ENCODE peak calls at places on chromosomes 6 and 20, in six cellular contexts. S is A549, K is type B pancreatic cell, Y is vagina, J is fibroblast of pulmonary artery, G is epithelial cell of proximal tubule. Q is an unnamed sample.

GRCh38 chr20:57433658-57434389 is 42.6 kb downstream of the RBM38 start:
- DNase-seq in S (no peak), G (no peak), Y (no peak), J (no peak), K (no peak), Q (no peak)

GRCh38 chr20:46557231-46557956 is 6.9 kb upstream of the OCSTAMP start:
- DNase-seq in J (peak; percentile 67), G (peak; percentile 79), Y (no peak), S (no peak), K (no peak), Q (no peak)

GRCh38 chr6:37314803-37315515 is 38.8 kb upstream of the RNF8 start:
- DNase-seq in S (peak; percentile 22), Y (no peak), G (no peak), K (no peak), J (peak; percentile 90), Q (no peak)

GRCh38 chr6:153424719-153425400 is 293.8 kb upstream of the RGS17 start:
- DNase-seq in K (no peak), G (no peak), Y (no peak), S (no peak), J (no peak), Q (no peak)

GRCh38 chr20:2804921-2805681 is 4.7 kb upstream of the CPXM1 start:
- DNase-seq in S (no peak), Y (no peak), G (no peak), K (peak; percentile 67), J (peak; percentile 15), Q (no peak)

GRCh38 chr20:5504061-5504739 is 187.4 kb upstream of the PROKR2 start:
- DNase-seq in K (no peak), S (no peak), G (no peak), J (peak; percentile 53), Y (no peak), Q (no peak)

GRCh38 chr20:7025635-7026034 is 258.1 kb downstream of the BMP2 start:
- DNase-seq in J (no peak), S (no peak), Y (no peak), K (no peak), G (no peak), Q (no peak)

GRCh38 chr6:25419879-25420278 is 140.7 kb downstream of the CARMIL1 start:
- DNase-seq in G (no peak), Y (no peak), K (no peak), J (no peak), S (no peak), Q (no peak)

GRCh38 chr6:148934534-148934933 is 187.7 kb downstream of the UST start:
- DNase-seq in Y (no peak), G (no peak), S (no peak), J (peak; percentile 52), K (no peak), Q (no peak)

GRCh38 chr20:22686097-22686496 is 101.7 kb upstream of the FOXA2 start:
- DNase-seq in Y (no peak), K (no peak), G (no peak), S (peak; percentile 80), J (peak; percentile 75), Q (no peak)

GRCh38 chr6:160285541-160286105 is 27.0 kb upstream of the SLC22A2 start:
- DNase-seq in J (no peak), S (no peak), K (no peak), Y (no peak), G (no peak), Q (no peak)

GRCh38 chr6:2798586-2799134 is 33.5 kb downstream of the WRNIP1 start:
- DNase-seq in K (no peak), Y (no peak), S (no peak), J (no peak), G (no peak), Q (no peak)

GRCh38 chr6:156423829-156424228 is 353.3 kb upstream of the ARID1B start:
- DNase-seq in S (no peak), J (no peak), G (no peak), K (no peak), Y (no peak), Q (no peak)

GRCh38 chr20:44471481-44471882 is 4.2 kb upstream of the TTPAL start:
- DNase-seq in J (peak; percentile 71), S (no peak), Y (no peak), K (no peak), G (no peak), Q (no peak)

GRCh38 chr6:33279971-33280511 is 3.1 kb downstream of the B3GALT4 start:
- DNase-seq in K (no peak), J (peak; percentile 65), Y (no peak), G (no peak), S (peak; percentile 85), Q (no peak)

GRCh38 chr20:58723628-58723984 is 31.0 kb downstream of the NPEPL1 start:
- DNase-seq in J (no peak), G (no peak), S (no peak), Y (no peak), K (peak; percentile 27), Q (no peak)

GRCh38 chr6:136920858-136921520 is 1.1 kb upstream of the SLC35D3 start:
- DNase-seq in Y (no peak), K (no peak), J (peak; percentile 13), S (peak; percentile 12), G (peak; percentile 4), Q (no peak)

GRCh38 chr20:35145141-35145564 is 2.0 kb downstream of the EDEM2 start:
- DNase-seq in K (no peak), G (peak; percentile 46), S (peak; percentile 77), J (peak; percentile 70), Y (no peak), Q (peak; percentile 36)

GRCh38 chr6:2633763-2634150 is 117.0 kb downstream of the MYLK4 start:
- DNase-seq in S (no peak), G (no peak), Y (no peak), K (no peak), J (no peak), Q (no peak)

GRCh38 chr20:45576995-45577394 is 2.1 kb downstream of the WFDC8 start:
- DNase-seq in S (no peak), G (no peak), K (no peak), J (no peak), Y (no peak), Q (no peak)

GRCh38 chr6:136764522-136764993 is 27.7 kb downstream of the MAP3K5 start:
- DNase-seq in K (no peak), S (no peak), J (no peak), G (no peak), Y (no peak), Q (no peak)

GRCh38 chr6:129364037-129364436 is 345.9 kb downstream of the ARHGAP18 start:
- DNase-seq in G (no peak), J (no peak), K (no peak), S (no peak), Y (no peak), Q (no peak)

GRCh38 chr6:45742591-45742990 is 273.1 kb downstream of the CLIC5 start:
- DNase-seq in G (no peak), J (no peak), S (no peak), K (no peak), Y (no peak), Q (no peak)

GRCh38 chr6:55886185-55886836 is 10.9 kb upstream of the BMP5 start:
- DNase-seq in K (no peak), G (no peak), J (peak; percentile 42), Y (no peak), S (no peak), Q (no peak)

GRCh38 chr6:169724554-169725269 is 412 bp upstream of the PHF10 start:
- DNase-seq in S (no peak), K (peak; percentile 88), Y (no peak), J (peak; percentile 27), G (no peak), Q (peak; percentile 29)

GRCh38 chr20:11992426-11992825 is 74.7 kb downstream of the BTBD3 start:
- DNase-seq in J (no peak), S (no peak), G (no peak), Y (no peak), K (no peak), Q (no peak)
- TF ChIP-seq CTCF in J (no peak), S (no peak), G (no peak), Y (no peak), K (no peak), Q (no peak)

GRCh38 chr6:111361648-111362047 is 121.4 kb downstream of the REV3L start:
- DNase-seq in G (no peak), J (peak; percentile 63), Y (no peak), S (peak; percentile 3), K (no peak), Q (no peak)
- TF ChIP-seq CTCF in G (peak; percentile 55), J (peak; percentile 60), Y (no peak), S (peak; percentile 46), K (peak; percentile 71), Q (peak; percentile 46)

GRCh38 chr6:116530436-116530835 is 15.0 kb downstream of the TRAPPC3L start:
- DNase-seq in K (no peak), Y (no peak), G (no peak), J (no peak), S (no peak), Q (no peak)

GRCh38 chr6:116536216-116536621 is 9.3 kb downstream of the TRAPPC3L start:
- DNase-seq in J (peak; percentile 82), G (no peak), Y (no peak), S (peak; percentile 11), K (no peak), Q (no peak)

GRCh38 chr6:116535109-116535508 is 10.4 kb downstream of the TRAPPC3L start:
- DNase-seq in G (no peak), Y (no peak), J (no peak), K (no peak), S (no peak), Q (no peak)

GRCh38 chr6:116531675-116532570 is 13.6 kb downstream of the TRAPPC3L start:
- DNase-seq in G (no peak), Y (no peak), J (peak; percentile 89), S (peak; percentile 28), K (no peak), Q (no peak)

DNA sequence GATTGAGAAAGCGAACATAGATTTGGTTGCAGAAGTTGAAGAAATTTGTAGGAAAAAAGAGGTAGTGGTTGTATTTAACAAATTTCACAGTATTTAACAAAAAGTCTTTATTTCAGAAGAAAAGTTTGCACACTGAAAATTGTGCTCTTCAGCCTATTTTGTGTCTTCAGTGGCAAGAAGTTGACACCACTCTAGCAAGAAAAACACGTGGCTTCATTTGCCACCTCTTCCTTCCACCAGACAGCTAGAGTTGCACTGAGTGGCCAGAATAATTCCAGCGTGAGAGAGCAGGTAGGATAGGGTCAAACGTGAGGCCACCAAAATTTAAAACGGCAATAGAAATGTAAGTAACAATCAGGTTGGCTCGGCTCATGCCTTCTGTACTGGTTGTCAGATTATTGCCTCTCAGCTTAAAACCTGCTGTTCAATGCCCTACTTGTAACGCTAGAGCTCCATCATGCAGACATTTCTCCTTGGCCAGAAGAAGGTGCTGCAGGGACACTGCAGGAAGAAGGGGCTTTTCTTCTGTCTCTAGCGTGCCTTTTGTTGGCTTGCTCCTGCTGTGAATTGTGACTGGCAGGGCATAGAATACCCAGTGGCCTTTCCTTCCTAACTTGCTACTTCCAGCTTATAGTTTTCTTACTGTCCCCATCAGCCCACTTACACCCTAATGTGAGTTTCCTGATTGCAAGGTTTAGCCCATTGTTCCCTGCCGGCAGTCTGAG is 12.1 kb downstream of the TRAPPC3L start:
- DNase-seq in Y (no peak), G (no peak), K (no peak), J (no peak), S (no peak), Q (no peak)
- TF ChIP-seq CTCF in Y (no peak), G (no peak), K (no peak), J (peak; percentile 17), S (no peak), Q (no peak)

DNA sequence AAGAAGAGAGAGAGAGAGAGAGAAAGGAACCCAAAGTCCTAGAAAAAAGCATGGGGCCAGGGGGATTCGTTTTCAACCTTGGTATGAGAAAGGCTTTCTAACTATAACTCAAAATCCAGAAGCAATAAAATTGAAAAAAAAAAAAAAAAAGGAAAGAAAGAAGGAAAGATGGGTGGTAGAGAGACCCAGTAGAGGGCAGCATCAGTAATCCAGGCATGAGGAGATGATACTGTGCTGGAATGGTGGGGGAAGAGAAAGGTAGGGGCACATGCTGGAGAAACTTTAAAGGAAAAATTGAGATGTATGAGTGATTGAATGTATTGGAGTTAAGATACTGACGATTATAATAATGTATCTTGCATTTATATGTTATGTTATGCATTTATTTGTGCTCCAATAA is 1040.7 kb upstream of the FLRT3 start:
- DNase-seq in K (no peak), S (no peak), Y (no peak), G (no peak), J (no peak), Q (no peak)
- TF ChIP-seq CTCF in K (peak; percentile 27), S (peak; percentile 6), Y (no peak), G (peak; percentile 64), J (no peak), Q (no peak)